ENCODE peak calls at places on chromosome 3, in six cellular contexts. One of them, this sample, is unnamed.
A peak's percentile ranks its signal among the peaks of the same experiment; 100 is the strongest.

GRCh38 chr3:85560088-85560790 is 601.5 kb downstream of the CADM2 start:
- DNase-seq in upper lobe of left lung: no peak
- DNase-seq in DND-41: no peak
- DNase-seq in tibial artery: peak; percentile 74
- DNase-seq in sigmoid colon: no peak
- DNase-seq in H1: no peak
- DNase-seq in this sample: peak; percentile 19

GRCh38 chr3:100496711-100497261 is 4.4 kb downstream of the TMEM45A start:
- DNase-seq in H1: no peak
- DNase-seq in DND-41: no peak
- DNase-seq in tibial artery: no peak
- DNase-seq in sigmoid colon: no peak
- DNase-seq in upper lobe of left lung: no peak
- DNase-seq in this sample: no peak

GRCh38 chr3:50316657-50317242 is 5.8 kb downstream of the HYAL2 start:
- DNase-seq in tibial artery: no peak
- DNase-seq in DND-41: no peak
- DNase-seq in sigmoid colon: no peak
- DNase-seq in H1: no peak
- DNase-seq in upper lobe of left lung: peak; percentile 96
- DNase-seq in this sample: no peak

GRCh38 chr3:50181985-50182384 is 9.4 kb upstream of the GNAT1 start:
- DNase-seq in DND-41: no peak
- DNase-seq in tibial artery: no peak
- DNase-seq in sigmoid colon: no peak
- DNase-seq in H1: no peak
- DNase-seq in upper lobe of left lung: no peak
- DNase-seq in this sample: no peak

GRCh38 chr3:194003128-194004057 is 132.6 kb upstream of the HES1 start:
- DNase-seq in tibial artery: peak; percentile 98
- DNase-seq in upper lobe of left lung: peak; percentile 94
- DNase-seq in H1: peak; percentile 65
- DNase-seq in sigmoid colon: peak; percentile 95
- DNase-seq in DND-41: peak; percentile 21
- DNase-seq in this sample: peak; percentile 92

GRCh38 chr3:18579659-18580058 is 154.5 kb upstream of the SATB1 start:
- DNase-seq in H1: no peak
- DNase-seq in tibial artery: no peak
- DNase-seq in sigmoid colon: no peak
- DNase-seq in upper lobe of left lung: no peak
- DNase-seq in DND-41: no peak
- DNase-seq in this sample: no peak

GRCh38 chr3:133917144-133917543 is 21.5 kb upstream of the RAB6B start:
- DNase-seq in sigmoid colon: no peak
- DNase-seq in tibial artery: no peak
- DNase-seq in upper lobe of left lung: no peak
- DNase-seq in DND-41: no peak
- DNase-seq in H1: no peak
- DNase-seq in this sample: no peak

GRCh38 chr3:13040381-13041074 is 32.7 kb downstream of the IQSEC1 start:
- DNase-seq in DND-41: no peak
- DNase-seq in tibial artery: no peak
- DNase-seq in upper lobe of left lung: peak; percentile 60
- DNase-seq in H1: no peak
- DNase-seq in sigmoid colon: no peak
- DNase-seq in this sample: no peak

GRCh38 chr3:14319654-14320182 is 82.7 kb upstream of the SLC6A6 start:
- DNase-seq in upper lobe of left lung: peak; percentile 69
- DNase-seq in tibial artery: no peak
- DNase-seq in sigmoid colon: no peak
- DNase-seq in H1: peak; percentile 69
- DNase-seq in DND-41: peak; percentile 62
- DNase-seq in this sample: no peak

GRCh38 chr3:125194849-125195601 is 17.5 kb downstream of the SLC12A8 start:
- DNase-seq in upper lobe of left lung: no peak
- DNase-seq in tibial artery: no peak
- DNase-seq in H1: no peak
- DNase-seq in DND-41: no peak
- DNase-seq in sigmoid colon: no peak
- DNase-seq in this sample: no peak

GRCh38 chr3:51968175-51968681 is 974 bp upstream of the PCBP4 start:
- DNase-seq in H1: no peak
- DNase-seq in upper lobe of left lung: no peak
- DNase-seq in tibial artery: no peak
- DNase-seq in DND-41: peak; percentile 60
- DNase-seq in sigmoid colon: no peak
- DNase-seq in this sample: no peak

GRCh38 chr3:51971350-51971749 is 2.5 kb downstream of the ABHD14B start:
- DNase-seq in upper lobe of left lung: no peak
- DNase-seq in DND-41: no peak
- DNase-seq in tibial artery: no peak
- DNase-seq in sigmoid colon: no peak
- DNase-seq in H1: no peak
- DNase-seq in this sample: no peak

GRCh38 chr3:51969841-51970240 is 2.6 kb upstream of the PCBP4 start:
- DNase-seq in upper lobe of left lung: no peak
- DNase-seq in sigmoid colon: no peak
- DNase-seq in tibial artery: no peak
- DNase-seq in DND-41: no peak
- DNase-seq in H1: no peak
- DNase-seq in this sample: no peak

GRCh38 chr3:51968883-51969674 is 1.8 kb upstream of the PCBP4 start:
- DNase-seq in H1: no peak
- DNase-seq in DND-41: no peak
- DNase-seq in upper lobe of left lung: no peak
- DNase-seq in tibial artery: no peak
- DNase-seq in sigmoid colon: no peak
- DNase-seq in this sample: no peak

GRCh38 chr3:51970606-51971300 is 3.1 kb downstream of the ABHD14B start:
- DNase-seq in upper lobe of left lung: no peak
- DNase-seq in H1: no peak
- DNase-seq in DND-41: no peak
- DNase-seq in sigmoid colon: no peak
- DNase-seq in tibial artery: no peak
- DNase-seq in this sample: no peak
- H3K27ac ChIP-seq in upper lobe of left lung: no peak overlapping the region
- H3K27ac ChIP-seq in H1: no peak overlapping the region
- H3K27ac ChIP-seq in DND-41: no peak overlapping the region
- H3K27ac ChIP-seq in sigmoid colon: no peak overlapping the region
- H3K27ac ChIP-seq in tibial artery: no peak overlapping the region
- H3K27ac ChIP-seq in this sample: peak overlapping the region; percentile 31

GRCh38 chr3:112793311-112794081 is 53.2 kb downstream of the CD200R1L start:
- DNase-seq in sigmoid colon: no peak
- DNase-seq in tibial artery: no peak
- DNase-seq in DND-41: no peak
- DNase-seq in H1: no peak
- DNase-seq in upper lobe of left lung: no peak
- DNase-seq in this sample: no peak
- H3K4me3 ChIP-seq in sigmoid colon: no peak overlapping the region
- H3K4me3 ChIP-seq in tibial artery: no peak overlapping the region
- H3K4me3 ChIP-seq in DND-41: no peak overlapping the region
- H3K4me3 ChIP-seq in H1: no peak overlapping the region
- H3K4me3 ChIP-seq in upper lobe of left lung: no peak overlapping the region
- H3K4me3 ChIP-seq in this sample: no peak overlapping the region

DNA sequence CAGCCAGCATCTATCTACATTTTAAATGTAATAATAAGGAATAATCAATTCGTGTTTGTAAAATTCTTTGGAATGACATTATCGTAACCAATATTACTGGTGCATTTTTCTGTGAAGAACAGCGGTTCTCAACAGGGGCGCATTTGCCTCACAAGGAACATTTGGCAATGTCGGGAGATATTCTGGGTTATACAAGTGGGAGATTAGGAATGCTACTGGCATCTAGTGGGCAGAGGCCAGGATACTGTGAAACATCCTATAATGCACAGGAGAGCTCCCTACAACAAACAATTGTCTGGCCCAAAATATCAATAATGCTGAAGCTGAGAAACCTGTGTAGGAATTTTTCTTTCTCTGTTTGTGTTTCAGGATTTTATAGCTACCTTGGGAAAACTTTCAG is 25.0 kb downstream of the ACP3 start:
- DNase-seq in upper lobe of left lung: peak; percentile 29
- DNase-seq in tibial artery: no peak
- DNase-seq in sigmoid colon: no peak
- DNase-seq in DND-41: no peak
- DNase-seq in H1: no peak
- DNase-seq in this sample: no peak
- TF ChIP-seq CTCF in upper lobe of left lung: no peak
- TF ChIP-seq CTCF in tibial artery: no peak
- TF ChIP-seq CTCF in sigmoid colon: no peak
- TF ChIP-seq CTCF in DND-41: no peak
- TF ChIP-seq CTCF in H1: peak; percentile 48
- TF ChIP-seq CTCF in this sample: no peak

GRCh38 chr3:30289751-30290150 is 316.6 kb upstream of the TGFBR2 start:
- DNase-seq in H1: no peak
- DNase-seq in sigmoid colon: no peak
- DNase-seq in upper lobe of left lung: no peak
- DNase-seq in DND-41: no peak
- DNase-seq in tibial artery: no peak
- DNase-seq in this sample: no peak

GRCh38 chr3:30293621-30294240 is 312.7 kb upstream of the TGFBR2 start:
- DNase-seq in H1: no peak
- DNase-seq in sigmoid colon: no peak
- DNase-seq in upper lobe of left lung: no peak
- DNase-seq in tibial artery: no peak
- DNase-seq in DND-41: no peak
- DNase-seq in this sample: no peak

GRCh38 chr3:30294241-30294667 is 312.1 kb upstream of the TGFBR2 start:
- DNase-seq in sigmoid colon: no peak
- DNase-seq in DND-41: no peak
- DNase-seq in H1: no peak
- DNase-seq in upper lobe of left lung: no peak
- DNase-seq in tibial artery: no peak
- DNase-seq in this sample: no peak

GRCh38 chr3:30290479-30290878 is 315.9 kb upstream of the TGFBR2 start:
- DNase-seq in sigmoid colon: no peak
- DNase-seq in tibial artery: no peak
- DNase-seq in upper lobe of left lung: no peak
- DNase-seq in DND-41: no peak
- DNase-seq in H1: no peak
- DNase-seq in this sample: no peak

DNA sequence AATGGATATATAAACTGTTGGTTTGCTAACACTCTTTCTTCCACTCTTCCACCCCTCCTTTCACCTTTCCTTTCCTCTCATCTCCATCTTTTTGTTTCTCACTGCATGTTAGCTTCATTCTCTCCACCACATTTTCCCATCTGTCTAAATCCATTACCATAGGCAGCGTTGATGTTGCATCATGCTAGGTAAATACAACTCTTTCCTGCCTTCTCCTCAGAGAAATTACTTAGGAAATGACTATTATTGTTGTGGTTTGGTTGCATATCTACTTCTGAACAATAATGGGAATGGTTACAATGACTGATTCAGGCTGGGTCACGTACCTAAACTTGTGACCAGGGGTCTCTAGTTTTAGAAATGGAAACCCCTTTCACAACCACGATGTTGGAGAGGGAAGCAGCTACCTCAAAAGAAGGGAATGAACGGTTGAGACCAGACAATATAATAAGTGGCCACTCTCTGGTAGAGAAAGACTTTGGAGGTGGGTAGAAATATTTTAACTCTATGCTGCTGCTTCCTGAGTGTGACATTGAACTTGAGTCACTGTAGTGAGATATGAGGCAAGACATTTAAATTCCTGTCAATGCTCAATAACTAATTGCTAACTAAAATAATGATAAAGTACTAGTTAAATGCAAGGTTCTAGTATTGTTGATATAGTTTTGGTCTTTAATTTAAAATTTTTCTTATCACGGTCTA is 314.1 kb upstream of the TGFBR2 start:
- DNase-seq in upper lobe of left lung: no peak
- DNase-seq in DND-41: no peak
- DNase-seq in H1: no peak
- DNase-seq in tibial artery: no peak
- DNase-seq in sigmoid colon: no peak
- DNase-seq in this sample: no peak
- H3K27ac ChIP-seq in upper lobe of left lung: no peak overlapping the region
- H3K27ac ChIP-seq in DND-41: no peak overlapping the region
- H3K27ac ChIP-seq in H1: no peak overlapping the region
- H3K27ac ChIP-seq in tibial artery: no peak overlapping the region
- H3K27ac ChIP-seq in sigmoid colon: no peak overlapping the region
- H3K27ac ChIP-seq in this sample: peak overlapping the region; percentile 10

GRCh38 chr3:177194319-177194718 is 3.0 kb downstream of the TBL1XR1 start:
- DNase-seq in DND-41: no peak
- DNase-seq in upper lobe of left lung: no peak
- DNase-seq in sigmoid colon: no peak
- DNase-seq in tibial artery: no peak
- DNase-seq in H1: no peak
- DNase-seq in this sample: no peak
- H3K4me3 ChIP-seq in DND-41: peak overlapping the region; percentile 72
- H3K4me3 ChIP-seq in upper lobe of left lung: peak overlapping the region; percentile 91
- H3K4me3 ChIP-seq in sigmoid colon: peak overlapping the region; percentile 96
- H3K4me3 ChIP-seq in tibial artery: peak overlapping the region; percentile 81
- H3K4me3 ChIP-seq in H1: peak overlapping the region; percentile 99
- H3K4me3 ChIP-seq in this sample: peak overlapping the region; percentile 83

GRCh38 chr3:28915711-28916481 is 365.0 kb upstream of the RBMS3 start:
- DNase-seq in H1: no peak
- DNase-seq in tibial artery: no peak
- DNase-seq in sigmoid colon: peak; percentile 61
- DNase-seq in upper lobe of left lung: no peak
- DNase-seq in DND-41: peak; percentile 27
- DNase-seq in this sample: peak; percentile 5
- TF ChIP-seq CTCF in H1: peak; percentile 67
- TF ChIP-seq CTCF in tibial artery: no peak
- TF ChIP-seq CTCF in sigmoid colon: no peak
- TF ChIP-seq CTCF in upper lobe of left lung: no peak
- TF ChIP-seq CTCF in DND-41: peak; percentile 66
- TF ChIP-seq CTCF in this sample: no peak

DNA sequence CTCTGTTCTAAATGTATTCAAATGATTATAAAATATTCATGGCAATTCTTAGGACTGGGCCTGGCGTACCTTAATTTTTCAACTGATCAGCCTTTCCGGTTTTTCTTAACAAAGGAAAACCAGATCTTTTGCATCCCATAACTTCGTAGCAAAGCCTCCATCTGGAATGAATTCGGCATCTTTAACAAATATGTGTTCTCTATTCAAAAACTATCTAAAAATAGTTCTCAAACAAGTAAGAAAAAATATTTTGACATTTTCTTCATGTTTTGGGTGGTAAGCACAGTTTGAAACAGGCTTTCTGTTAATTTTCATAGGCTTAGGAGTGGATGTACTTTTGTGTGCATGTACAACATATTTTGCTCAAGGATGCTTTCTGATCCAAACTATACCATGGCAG is 55.0 kb downstream of the RBMS3 start:
- DNase-seq in sigmoid colon: no peak
- DNase-seq in upper lobe of left lung: no peak
- DNase-seq in DND-41: no peak
- DNase-seq in tibial artery: no peak
- DNase-seq in H1: no peak
- DNase-seq in this sample: no peak
- H3K27ac ChIP-seq in sigmoid colon: peak overlapping the region; percentile 88
- H3K27ac ChIP-seq in upper lobe of left lung: peak overlapping the region; percentile 61
- H3K27ac ChIP-seq in DND-41: no peak overlapping the region
- H3K27ac ChIP-seq in tibial artery: peak overlapping the region; percentile 76
- H3K27ac ChIP-seq in H1: no peak overlapping the region
- H3K27ac ChIP-seq in this sample: peak overlapping the region; percentile 92

This sample was measured in heart right ventricle.